ENCODE peak calls at places on chromosomes 13 and 19, in seven cellular contexts. One of them, this sample, is unnamed. For H3K36me3, the result is how much of the 10 kb centered on the place peaks cover.

GRCh38 chr19:58154287-58154678 is 3.7 kb upstream of the ZNF329 start:
- DNase-seq in GM23338: peak
- DNase-seq in heart left ventricle: peak
- DNase-seq in endothelial cell of umbilical vein: peak
- DNase-seq in GM23248: peak
- DNase-seq in vagina: no peak
- DNase-seq in body of pancreas: peak
- DNase-seq in this sample: no peak

GRCh38 chr19:40576181-40576584 is 490 bp upstream of the SHKBP1 start:
- DNase-seq in GM23338: peak
- DNase-seq in heart left ventricle: no peak
- DNase-seq in endothelial cell of umbilical vein: no peak
- DNase-seq in GM23248: no peak
- DNase-seq in vagina: no peak
- DNase-seq in body of pancreas: no peak
- DNase-seq in this sample: no peak

GRCh38 chr19:29928831-29929230 is 13.2 kb upstream of the URI1 start:
- DNase-seq in GM23338: no peak
- DNase-seq in heart left ventricle: no peak
- DNase-seq in endothelial cell of umbilical vein: no peak
- DNase-seq in GM23248: no peak
- DNase-seq in vagina: no peak
- DNase-seq in body of pancreas: no peak
- DNase-seq in this sample: no peak

GRCh38 chr13:45916036-45916435 is 64.5 kb upstream of the SIAH3 start:
- DNase-seq in GM23338: no peak
- DNase-seq in heart left ventricle: no peak
- DNase-seq in endothelial cell of umbilical vein: no peak
- DNase-seq in GM23248: no peak
- DNase-seq in vagina: no peak
- DNase-seq in body of pancreas: no peak
- DNase-seq in this sample: no peak

GRCh38 chr13:33274264-33274663 is 11.3 kb downstream of the STARD13 start:
- DNase-seq in GM23338: no peak
- DNase-seq in heart left ventricle: no peak
- DNase-seq in endothelial cell of umbilical vein: no peak
- DNase-seq in GM23248: peak
- DNase-seq in vagina: no peak
- DNase-seq in body of pancreas: no peak
- DNase-seq in this sample: no peak

GRCh38 chr13:31772231-31772630 is 32.9 kb downstream of the RXFP2 start:
- DNase-seq in GM23338: no peak
- DNase-seq in heart left ventricle: no peak
- DNase-seq in endothelial cell of umbilical vein: no peak
- DNase-seq in GM23248: no peak
- DNase-seq in vagina: no peak
- DNase-seq in body of pancreas: no peak
- DNase-seq in this sample: no peak

GRCh38 chr13:33180009-33180804 is 105.3 kb downstream of the STARD13 start:
- DNase-seq in GM23338: peak
- DNase-seq in heart left ventricle: no peak
- DNase-seq in endothelial cell of umbilical vein: no peak
- DNase-seq in GM23248: no peak
- DNase-seq in vagina: no peak
- DNase-seq in body of pancreas: no peak
- DNase-seq in this sample: no peak

GRCh38 chr19:9032136-9032626 is 22.0 kb upstream of the MUC16 start:
- DNase-seq in GM23338: no peak
- DNase-seq in heart left ventricle: no peak
- DNase-seq in endothelial cell of umbilical vein: no peak
- DNase-seq in GM23248: no peak
- DNase-seq in vagina: no peak
- DNase-seq in body of pancreas: no peak
- DNase-seq in this sample: no peak

GRCh38 chr13:100423375-100423774 is 165.2 kb downstream of the GGACT start:
- DNase-seq in GM23338: no peak
- DNase-seq in heart left ventricle: no peak
- DNase-seq in endothelial cell of umbilical vein: no peak
- DNase-seq in GM23248: peak
- DNase-seq in vagina: no peak
- DNase-seq in body of pancreas: no peak
- DNase-seq in this sample: no peak

GRCh38 chr13:91058066-91058465 is 289.4 kb upstream of the MIR17HG start:
- DNase-seq in GM23338: peak
- DNase-seq in heart left ventricle: no peak
- DNase-seq in endothelial cell of umbilical vein: no peak
- DNase-seq in GM23248: no peak
- DNase-seq in vagina: no peak
- DNase-seq in body of pancreas: no peak
- DNase-seq in this sample: no peak

GRCh38 chr13:21013682-21014038 is 47.7 kb downstream of the LATS2 start:
- DNase-seq in GM23338: no peak
- DNase-seq in heart left ventricle: no peak
- DNase-seq in endothelial cell of umbilical vein: no peak
- DNase-seq in GM23248: no peak
- DNase-seq in vagina: no peak
- DNase-seq in body of pancreas: no peak
- DNase-seq in this sample: no peak

GRCh38 chr13:21010621-21011020 is 50.8 kb downstream of the LATS2 start:
- DNase-seq in GM23338: peak
- DNase-seq in heart left ventricle: no peak
- DNase-seq in endothelial cell of umbilical vein: no peak
- DNase-seq in GM23248: peak
- DNase-seq in vagina: no peak
- DNase-seq in body of pancreas: no peak
- DNase-seq in this sample: no peak

GRCh38 chr13:21012841-21013681 is 48.3 kb downstream of the LATS2 start:
- DNase-seq in GM23338: no peak
- DNase-seq in heart left ventricle: no peak
- DNase-seq in endothelial cell of umbilical vein: peak
- DNase-seq in GM23248: peak
- DNase-seq in vagina: no peak
- DNase-seq in body of pancreas: no peak
- DNase-seq in this sample: no peak

GRCh38 chr13:21011378-21011777 is 50.0 kb downstream of the LATS2 start:
- DNase-seq in GM23338: no peak
- DNase-seq in heart left ventricle: no peak
- DNase-seq in endothelial cell of umbilical vein: no peak
- DNase-seq in GM23248: no peak
- DNase-seq in vagina: no peak
- DNase-seq in body of pancreas: no peak
- DNase-seq in this sample: no peak

GRCh38 chr13:21012211-21012610 is 49.2 kb downstream of the LATS2 start:
- DNase-seq in GM23338: no peak
- DNase-seq in heart left ventricle: no peak
- DNase-seq in endothelial cell of umbilical vein: no peak
- DNase-seq in GM23248: no peak
- DNase-seq in vagina: no peak
- DNase-seq in body of pancreas: no peak
- DNase-seq in this sample: no peak
- H3K4me3 ChIP-seq in GM23338: no peak
- H3K4me3 ChIP-seq in heart left ventricle: no peak
- H3K4me3 ChIP-seq in endothelial cell of umbilical vein: no peak
- H3K4me3 ChIP-seq in GM23248: no peak
- H3K4me3 ChIP-seq in vagina: no peak
- H3K4me3 ChIP-seq in body of pancreas: no peak
- H3K4me3 ChIP-seq in this sample: no peak

DNA sequence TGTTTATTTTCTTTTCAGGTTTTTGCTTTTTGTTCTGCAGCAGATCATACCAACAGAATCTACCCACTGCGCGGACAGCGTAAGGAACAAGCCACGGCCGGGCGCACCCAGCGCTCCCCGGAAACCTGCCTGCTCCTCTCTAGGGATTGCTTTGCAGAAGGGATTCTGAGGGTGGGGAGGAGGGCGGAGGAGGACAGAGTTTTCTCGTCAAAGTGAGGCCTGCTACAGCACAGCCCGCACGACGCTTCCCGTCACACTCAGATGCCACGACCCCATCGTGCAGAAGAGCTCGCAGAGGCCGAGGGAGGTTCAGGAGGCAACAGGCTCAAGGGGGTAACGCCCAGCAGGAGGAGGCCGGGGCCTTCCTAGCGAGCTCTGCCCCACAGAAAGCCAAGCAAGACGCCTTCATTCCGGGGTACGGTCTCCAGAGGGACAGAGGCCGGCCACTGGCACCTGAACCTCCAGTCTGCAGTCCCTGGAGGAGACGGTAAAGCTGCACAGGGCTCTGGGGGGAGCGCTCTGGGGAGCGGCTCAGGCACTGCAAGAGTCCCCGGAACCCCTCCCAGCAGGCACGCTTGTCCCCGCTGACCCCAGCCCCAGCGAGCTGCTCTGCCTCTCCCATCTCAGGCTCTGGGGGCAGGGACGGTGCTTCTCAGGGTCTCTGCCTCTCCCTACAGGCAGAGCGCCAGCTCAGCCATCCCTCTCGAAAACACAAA is 6.9 kb downstream of the REXO1 start:
- DNase-seq in GM23338: no peak
- DNase-seq in heart left ventricle: no peak
- DNase-seq in endothelial cell of umbilical vein: no peak
- DNase-seq in GM23248: no peak
- DNase-seq in vagina: no peak
- DNase-seq in body of pancreas: no peak
- DNase-seq in this sample: no peak
- H3K36me3 ChIP-seq in GM23338: under half
- H3K36me3 ChIP-seq in heart left ventricle: under half
- H3K36me3 ChIP-seq in endothelial cell of umbilical vein: under half
- H3K36me3 ChIP-seq in GM23248: under half
- H3K36me3 ChIP-seq in vagina: under half
- H3K36me3 ChIP-seq in body of pancreas: under half
- H3K36me3 ChIP-seq in this sample: under half

GRCh38 chr19:42251572-42251990 is 3.3 kb downstream of the ERF start:
- DNase-seq in GM23338: no peak
- DNase-seq in heart left ventricle: no peak
- DNase-seq in endothelial cell of umbilical vein: no peak
- DNase-seq in GM23248: no peak
- DNase-seq in vagina: no peak
- DNase-seq in body of pancreas: no peak
- DNase-seq in this sample: no peak

GRCh38 chr19:42249769-42250168 is 5.2 kb downstream of the ERF start:
- DNase-seq in GM23338: no peak
- DNase-seq in heart left ventricle: no peak
- DNase-seq in endothelial cell of umbilical vein: no peak
- DNase-seq in GM23248: no peak
- DNase-seq in vagina: no peak
- DNase-seq in body of pancreas: no peak
- DNase-seq in this sample: no peak

GRCh38 chr19:42250666-42251531 is 4.0 kb downstream of the ERF start:
- DNase-seq in GM23338: no peak
- DNase-seq in heart left ventricle: peak
- DNase-seq in endothelial cell of umbilical vein: peak
- DNase-seq in GM23248: peak
- DNase-seq in vagina: no peak
- DNase-seq in body of pancreas: no peak
- DNase-seq in this sample: no peak

GRCh38 chr19:42249149-42249750 is 5.7 kb downstream of the ERF start:
- DNase-seq in GM23338: no peak
- DNase-seq in heart left ventricle: no peak
- DNase-seq in endothelial cell of umbilical vein: no peak
- DNase-seq in GM23248: no peak
- DNase-seq in vagina: no peak
- DNase-seq in body of pancreas: no peak
- DNase-seq in this sample: no peak

DNA sequence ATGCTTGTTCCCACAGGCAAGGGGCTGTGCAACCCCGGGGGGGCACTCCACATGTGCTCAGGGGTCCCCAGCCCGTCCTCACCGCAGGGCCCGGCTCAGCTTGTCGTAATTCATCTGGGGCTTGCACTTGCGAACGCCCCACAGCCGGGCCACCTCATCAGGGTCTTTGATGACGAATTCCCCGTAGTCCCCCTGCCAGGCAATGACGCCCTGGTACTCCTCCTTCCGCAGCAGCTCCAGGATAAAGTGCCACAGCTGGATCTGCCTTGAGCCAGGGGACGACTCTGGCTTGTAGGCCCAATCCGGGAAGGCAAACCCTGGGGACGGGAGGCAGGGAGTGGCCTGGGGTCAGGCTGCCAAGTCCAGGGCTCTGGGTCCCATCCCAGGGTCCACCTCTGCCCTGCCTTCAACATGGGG is 4.7 kb downstream of the ERF start:
- DNase-seq in GM23338: no peak
- DNase-seq in heart left ventricle: peak
- DNase-seq in endothelial cell of umbilical vein: no peak
- DNase-seq in GM23248: peak
- DNase-seq in vagina: no peak
- DNase-seq in body of pancreas: no peak
- DNase-seq in this sample: no peak
- H3K4me3 ChIP-seq in GM23338: no peak
- H3K4me3 ChIP-seq in heart left ventricle: peak
- H3K4me3 ChIP-seq in endothelial cell of umbilical vein: no peak
- H3K4me3 ChIP-seq in GM23248: peak
- H3K4me3 ChIP-seq in vagina: no peak
- H3K4me3 ChIP-seq in body of pancreas: no peak
- H3K4me3 ChIP-seq in this sample: no peak

GRCh38 chr19:16417660-16418596 is 53.8 kb downstream of the EPS15L1 start:
- DNase-seq in GM23338: peak
- DNase-seq in heart left ventricle: peak
- DNase-seq in endothelial cell of umbilical vein: peak
- DNase-seq in GM23248: peak
- DNase-seq in vagina: no peak
- DNase-seq in body of pancreas: peak
- DNase-seq in this sample: peak

GRCh38 chr19:16420781-16421386 is 50.9 kb downstream of the EPS15L1 start:
- DNase-seq in GM23338: no peak
- DNase-seq in heart left ventricle: peak
- DNase-seq in endothelial cell of umbilical vein: no peak
- DNase-seq in GM23248: no peak
- DNase-seq in vagina: no peak
- DNase-seq in body of pancreas: no peak
- DNase-seq in this sample: no peak

GRCh38 chr19:16421982-16422381 is 49.8 kb downstream of the EPS15L1 start:
- DNase-seq in GM23338: no peak
- DNase-seq in heart left ventricle: no peak
- DNase-seq in endothelial cell of umbilical vein: no peak
- DNase-seq in GM23248: no peak
- DNase-seq in vagina: no peak
- DNase-seq in body of pancreas: no peak
- DNase-seq in this sample: no peak

GRCh38 chr19:16418597-16418962 is 53.2 kb downstream of the EPS15L1 start:
- DNase-seq in GM23338: no peak
- DNase-seq in heart left ventricle: no peak
- DNase-seq in endothelial cell of umbilical vein: no peak
- DNase-seq in GM23248: no peak
- DNase-seq in vagina: no peak
- DNase-seq in body of pancreas: no peak
- DNase-seq in this sample: no peak

DNA sequence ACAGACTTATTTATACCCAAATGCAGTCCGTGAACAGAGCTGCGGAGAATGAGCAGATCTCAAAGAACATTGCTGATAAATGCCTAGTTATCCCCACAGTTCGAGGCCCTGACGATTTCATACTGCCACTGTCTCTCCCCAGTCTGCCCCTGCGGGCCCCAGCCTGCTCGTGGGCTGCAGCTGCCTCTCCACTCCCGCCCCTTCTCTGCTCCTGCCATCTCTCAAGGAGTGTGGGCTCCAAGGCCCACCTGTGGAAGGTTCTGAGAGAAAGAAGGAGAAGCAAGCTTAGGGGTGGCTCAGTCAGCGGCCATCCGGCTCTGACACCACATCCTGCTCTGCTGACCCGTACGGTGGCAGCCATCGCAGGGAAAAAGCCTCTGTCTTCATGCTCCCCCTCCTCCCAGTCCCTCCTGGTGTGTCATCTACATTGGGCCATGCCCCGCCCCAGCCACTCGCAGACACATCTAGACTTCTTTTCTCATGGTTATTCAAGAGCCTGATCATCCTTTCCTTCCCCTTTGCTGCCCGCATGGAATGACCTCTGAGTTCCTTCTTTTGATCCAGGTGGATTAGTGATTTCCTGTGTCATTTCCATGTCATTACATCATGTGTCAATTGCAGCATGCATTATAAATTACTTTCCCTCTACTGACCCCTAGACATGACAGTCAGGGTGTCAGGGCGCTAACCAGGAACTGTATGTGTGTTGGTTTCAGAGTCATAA is 51.9 kb downstream of the EPS15L1 start:
- DNase-seq in GM23338: peak
- DNase-seq in heart left ventricle: no peak
- DNase-seq in endothelial cell of umbilical vein: peak
- DNase-seq in GM23248: no peak
- DNase-seq in vagina: no peak
- DNase-seq in body of pancreas: no peak
- DNase-seq in this sample: no peak
- H3K36me3 ChIP-seq in GM23338: under half
- H3K36me3 ChIP-seq in heart left ventricle: under half
- H3K36me3 ChIP-seq in endothelial cell of umbilical vein: under half
- H3K36me3 ChIP-seq in GM23248: under half
- H3K36me3 ChIP-seq in vagina: under half
- H3K36me3 ChIP-seq in body of pancreas: under half
- H3K36me3 ChIP-seq in this sample: half or more